ENCODE peak calls at places on chromosomes 1 and 21, in seven cellular contexts. H is adipocyte, R is NT2/D1, L is fibroblast of lung, B is colonic mucosa, F is SK-N-SH, I is neural progenitor cell. Y is an unnamed sample.

GRCh38 chr1:231934797-231935196 is 308.2 kb downstream of the DISC1 start:
- DNase-seq in H (peak), R (no peak), L (peak), B (peak), F (no peak), I (peak), Y (no peak)

GRCh38 chr1:2014726-2015382 is 4.3 kb upstream of the GABRD start:
- DNase-seq in H (no peak), R (no peak), L (peak), B (no peak), F (no peak), I (no peak), Y (no peak)

GRCh38 chr21:42262826-42263225 is 43.9 kb downstream of the ABCG1 start:
- DNase-seq in H (no peak), R (no peak), L (no peak), B (peak), F (peak), I (no peak), Y (no peak)

GRCh38 chr1:163168053-163168452 is 34.7 kb downstream of the RGS5 start:
- DNase-seq in H (peak), R (no peak), L (peak), B (no peak), F (no peak), I (no peak), Y (no peak)

GRCh38 chr1:77413541-77414335 is 131.9 kb downstream of the AK5 start:
- DNase-seq in H (no peak), R (no peak), L (no peak), B (no peak), F (no peak), I (no peak), Y (no peak)

GRCh38 chr1:147641695-147642592 is 28.4 kb downstream of the ACP6 start:
- DNase-seq in H (peak), R (peak), L (peak), B (peak), F (peak), I (peak), Y (no peak)

GRCh38 chr1:201295861-201296260 is 12.6 kb downstream of the PKP1 start:
- DNase-seq in H (peak), R (no peak), L (peak), B (no peak), F (no peak), I (no peak), Y (no peak)

GRCh38 chr1:156581661-156582387 is 2.3 kb downstream of the TTC24 start:
- DNase-seq in H (no peak), R (no peak), L (no peak), B (no peak), F (no peak), I (no peak), Y (no peak)

GRCh38 chr1:202214089-202214843 is 20.7 kb downstream of the LGR6 start:
- DNase-seq in H (no peak), R (no peak), L (no peak), B (no peak), F (peak), I (peak), Y (peak)

GRCh38 chr1:234985531-234986294 is 142.9 kb downstream of the TOMM20 start:
- DNase-seq in H (no peak), R (no peak), L (no peak), B (no peak), F (no peak), I (no peak), Y (no peak)

GRCh38 chr21:45923146-45923545 is 58.4 kb upstream of the COL6A1 start:
- DNase-seq in H (peak), R (peak), L (peak), B (peak), F (peak), I (peak), Y (peak)

DNA sequence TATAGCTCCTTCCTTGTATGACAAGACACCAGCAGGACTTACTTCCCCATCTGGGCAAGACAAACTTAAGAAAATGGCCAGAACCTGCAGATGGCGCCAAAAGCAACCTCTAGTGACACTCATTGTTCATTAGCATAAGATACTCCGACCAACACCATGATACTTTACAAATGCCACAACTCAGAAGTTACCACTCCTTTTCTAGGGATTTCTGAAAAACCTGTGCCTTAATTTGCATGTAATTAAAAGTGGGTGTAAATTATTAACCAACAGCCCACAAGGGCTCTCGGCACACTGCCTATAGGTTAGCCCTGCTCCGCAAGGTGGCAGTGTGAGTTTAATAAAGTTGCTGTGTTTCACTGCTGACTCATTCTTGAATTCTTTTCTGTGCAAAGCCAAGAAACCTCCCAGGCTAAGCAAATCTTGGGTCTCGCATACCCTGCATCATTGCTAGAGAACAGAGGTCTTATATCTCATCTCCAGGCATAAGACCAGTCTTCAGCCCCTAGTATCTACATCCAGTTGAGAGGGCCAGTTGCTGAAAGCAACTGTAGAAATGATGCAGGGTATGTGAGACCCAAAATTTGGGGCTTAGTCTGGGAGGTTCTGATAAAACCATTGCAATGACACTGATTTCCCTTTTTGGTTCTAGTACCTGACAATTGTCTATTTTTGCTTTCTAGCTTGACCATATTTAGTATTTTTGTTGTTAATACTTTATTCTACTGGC is 86.4 kb downstream of the FAF1 start:
- DNase-seq in H (peak), R (peak), L (peak), B (peak), F (peak), I (peak), Y (peak)
- H3K9ac ChIP-seq in H (no peak), R (no peak), L (no peak), B (no peak), F (no peak), I (no peak), Y (no peak)

DNA sequence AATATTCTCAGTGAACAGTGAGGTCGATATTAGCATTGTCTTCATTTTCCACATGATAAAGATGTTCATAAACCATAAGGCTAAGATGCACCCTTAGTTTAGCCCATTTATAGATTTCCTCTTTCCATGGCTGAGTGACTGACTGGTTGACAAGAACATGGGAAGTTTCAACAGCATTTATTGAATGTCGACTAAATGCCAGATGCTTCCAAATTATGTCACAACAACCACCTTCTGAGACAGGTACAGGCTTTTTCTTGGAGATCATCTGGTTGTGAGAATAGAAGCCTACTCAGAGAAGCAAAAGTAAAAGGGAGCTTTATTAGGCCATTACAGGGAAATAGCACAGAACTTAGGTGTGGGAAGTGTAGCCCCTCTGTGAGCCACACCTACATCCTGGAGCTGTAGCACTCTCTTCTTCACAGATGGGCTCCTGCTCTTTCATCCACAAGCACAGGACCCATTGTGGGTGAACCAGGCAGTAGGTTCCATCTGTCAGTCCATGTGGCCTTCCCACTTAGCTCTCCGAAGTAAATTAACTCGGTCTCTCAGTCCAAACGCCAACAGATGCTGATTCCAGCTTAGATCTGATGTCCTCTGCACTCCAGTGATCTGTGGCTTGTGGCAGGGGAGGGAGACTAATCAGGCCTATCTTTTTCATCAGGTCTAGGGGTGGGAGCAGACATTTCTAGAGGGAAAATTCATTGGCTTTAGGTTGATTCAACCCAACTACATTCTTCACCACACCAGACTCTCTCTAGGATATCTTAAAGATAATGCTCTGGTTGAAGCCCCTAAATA is 14.3 kb downstream of the ATP2B4 start:
- DNase-seq in H (no peak), R (no peak), L (no peak), B (no peak), F (peak), I (no peak), Y (no peak)
- H3K9ac ChIP-seq in H (no peak), R (no peak), L (no peak), B (no peak), F (no peak), I (no peak), Y (no peak)

GRCh38 chr1:89553195-89553584 is 28.6 kb downstream of the LRRC8B start:
- DNase-seq in H (no peak), R (no peak), L (no peak), B (no peak), F (no peak), I (no peak), Y (no peak)
- H3K9ac ChIP-seq in H (peak), R (no peak), L (no peak), B (no peak), F (no peak), I (no peak), Y (no peak)

GRCh38 chr1:110292031-110292300 is 47.2 kb upstream of the RBM15 start:
- DNase-seq in H (no peak), R (no peak), L (no peak), B (no peak), F (no peak), I (no peak), Y (no peak)

GRCh38 chr1:110294308-110294707 is 44.9 kb upstream of the RBM15 start:
- DNase-seq in H (no peak), R (no peak), L (no peak), B (no peak), F (no peak), I (no peak), Y (no peak)

GRCh38 chr1:110293601-110294104 is 45.5 kb upstream of the RBM15 start:
- DNase-seq in H (no peak), R (no peak), L (no peak), B (no peak), F (no peak), I (no peak), Y (no peak)

GRCh38 chr1:110292327-110292741 is 46.8 kb upstream of the RBM15 start:
- DNase-seq in H (peak), R (no peak), L (peak), B (peak), F (no peak), I (no peak), Y (no peak)

DNA sequence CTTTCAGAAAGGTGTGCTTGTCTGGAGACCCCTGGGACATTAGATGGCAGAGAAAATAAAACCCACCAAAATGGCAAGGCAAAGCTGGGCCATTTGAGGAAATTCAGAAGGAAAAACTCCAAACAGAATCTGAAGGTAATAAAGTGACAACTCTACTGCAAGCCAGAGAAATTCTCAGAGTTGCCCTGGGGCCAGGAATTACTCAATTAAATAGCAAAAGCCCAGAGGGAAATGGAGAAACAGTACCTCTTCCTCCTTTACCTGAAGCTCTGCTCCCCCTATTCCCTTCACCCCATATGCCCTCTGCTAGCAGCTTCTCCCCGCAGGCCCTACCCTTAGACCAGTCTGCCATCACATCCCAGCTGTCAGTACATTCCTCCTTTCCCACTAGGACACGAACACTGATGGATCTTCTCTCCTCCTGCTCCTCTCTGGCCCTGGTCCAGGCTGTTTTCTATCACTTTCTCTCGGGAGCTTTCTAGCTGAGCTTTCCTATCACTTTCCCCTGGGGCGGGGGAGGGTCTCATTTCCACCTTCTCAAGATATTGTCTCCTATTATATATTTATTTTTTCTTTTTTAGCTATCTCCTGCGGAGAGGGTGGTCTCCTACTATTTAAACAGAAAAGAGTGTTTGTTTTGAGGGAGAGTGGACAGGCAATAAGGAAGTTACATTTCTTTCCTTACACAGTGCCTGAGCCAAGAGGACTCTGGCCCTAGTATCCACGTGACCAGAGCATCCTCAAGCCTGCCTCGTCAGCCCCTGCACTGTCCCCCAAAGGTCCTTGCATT is 47.7 kb upstream of the RBM15 start:
- DNase-seq in H (peak), R (no peak), L (no peak), B (peak), F (no peak), I (no peak), Y (no peak)
- H3K9ac ChIP-seq in H (no peak), R (no peak), L (no peak), B (no peak), F (no peak), I (no peak), Y (no peak)

GRCh38 chr1:59046730-59047157 is 250.2 kb upstream of the FGGY start:
- DNase-seq in H (peak), R (no peak), L (no peak), B (no peak), F (no peak), I (no peak), Y (no peak)
- H3K9ac ChIP-seq in H (no peak), R (no peak), L (no peak), B (no peak), F (no peak), I (no peak), Y (no peak)

DNA sequence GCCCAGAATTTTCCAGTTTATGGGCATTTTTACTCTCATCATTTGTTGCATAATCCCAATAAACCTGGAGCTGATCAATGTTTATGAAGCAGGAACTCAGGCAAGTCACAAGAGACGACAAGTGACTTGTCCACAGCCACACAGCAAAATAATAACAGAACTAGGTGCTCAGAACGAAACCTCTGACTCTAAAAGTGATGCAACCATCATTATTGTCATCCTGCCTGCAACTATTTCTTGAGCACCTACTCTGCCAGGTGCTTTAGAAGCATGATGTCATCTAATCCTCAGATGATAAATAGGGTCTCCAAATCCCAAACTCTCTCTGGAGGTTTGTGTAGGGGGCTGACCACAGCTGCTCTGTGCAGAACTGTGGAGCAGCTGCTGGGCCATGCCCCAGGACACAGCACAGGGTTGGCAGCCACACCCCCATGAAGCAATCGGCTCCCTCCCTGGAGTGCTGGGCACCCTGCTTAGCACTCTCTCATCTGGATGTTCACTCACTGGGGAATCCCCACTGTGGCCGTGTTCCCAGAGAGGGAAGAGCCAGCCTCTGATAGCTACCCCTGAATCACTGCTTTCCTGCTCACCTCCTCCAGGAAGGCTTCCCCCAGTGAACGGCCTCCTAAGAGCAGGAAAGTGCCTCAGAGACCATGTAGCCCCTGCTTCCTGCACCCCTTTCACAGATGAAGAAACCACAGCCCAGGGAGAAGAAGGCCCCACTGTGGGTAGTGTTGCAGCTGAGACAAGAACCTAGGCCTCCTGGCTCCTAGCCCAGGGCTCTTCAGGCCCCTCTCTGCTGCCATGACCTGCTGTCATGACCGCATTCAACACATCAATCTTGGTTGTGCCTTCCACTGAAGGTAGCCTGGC is 2.1 kb downstream of the TTC22 start:
- DNase-seq in H (peak), R (no peak), L (no peak), B (peak), F (no peak), I (no peak), Y (no peak)
- H3K9ac ChIP-seq in H (no peak), R (no peak), L (no peak), B (peak), F (no peak), I (no peak), Y (no peak)

GRCh38 chr1:63821650-63822049 is 47.8 kb downstream of the ROR1 start:
- DNase-seq in H (peak), R (no peak), L (peak), B (no peak), F (no peak), I (no peak), Y (no peak)

GRCh38 chr1:63824386-63824898 is 50.6 kb downstream of the ROR1 start:
- DNase-seq in H (no peak), R (no peak), L (no peak), B (no peak), F (no peak), I (no peak), Y (no peak)

GRCh38 chr1:63825111-63825510 is 51.3 kb downstream of the ROR1 start:
- DNase-seq in H (no peak), R (no peak), L (no peak), B (no peak), F (no peak), I (no peak), Y (no peak)

GRCh38 chr1:63819795-63820194 is 46.0 kb downstream of the ROR1 start:
- DNase-seq in H (no peak), R (no peak), L (no peak), B (no peak), F (no peak), I (no peak), Y (no peak)

DNA sequence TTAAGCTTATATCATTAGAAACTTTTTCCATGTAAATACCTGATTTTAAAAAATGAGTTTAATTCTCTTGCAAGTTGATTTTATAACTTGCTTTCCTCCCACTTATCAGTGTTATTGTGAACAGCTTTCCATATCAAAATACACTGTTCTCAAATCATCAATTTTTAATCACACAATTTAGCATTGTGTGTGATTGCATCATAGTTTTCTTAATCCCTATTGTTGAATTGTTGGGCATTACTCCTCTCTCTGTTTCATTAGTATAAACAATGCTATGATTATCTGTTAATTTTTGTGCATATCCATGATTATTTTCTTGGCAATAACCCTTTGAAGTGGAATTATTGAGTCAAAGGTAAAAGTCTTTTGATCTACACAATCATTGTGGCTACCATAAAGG is 48.7 kb downstream of the ROR1 start:
- DNase-seq in H (no peak), R (no peak), L (no peak), B (no peak), F (no peak), I (no peak), Y (no peak)
- H3K9ac ChIP-seq in H (no peak), R (no peak), L (no peak), B (no peak), F (no peak), I (no peak), Y (no peak)

DNA sequence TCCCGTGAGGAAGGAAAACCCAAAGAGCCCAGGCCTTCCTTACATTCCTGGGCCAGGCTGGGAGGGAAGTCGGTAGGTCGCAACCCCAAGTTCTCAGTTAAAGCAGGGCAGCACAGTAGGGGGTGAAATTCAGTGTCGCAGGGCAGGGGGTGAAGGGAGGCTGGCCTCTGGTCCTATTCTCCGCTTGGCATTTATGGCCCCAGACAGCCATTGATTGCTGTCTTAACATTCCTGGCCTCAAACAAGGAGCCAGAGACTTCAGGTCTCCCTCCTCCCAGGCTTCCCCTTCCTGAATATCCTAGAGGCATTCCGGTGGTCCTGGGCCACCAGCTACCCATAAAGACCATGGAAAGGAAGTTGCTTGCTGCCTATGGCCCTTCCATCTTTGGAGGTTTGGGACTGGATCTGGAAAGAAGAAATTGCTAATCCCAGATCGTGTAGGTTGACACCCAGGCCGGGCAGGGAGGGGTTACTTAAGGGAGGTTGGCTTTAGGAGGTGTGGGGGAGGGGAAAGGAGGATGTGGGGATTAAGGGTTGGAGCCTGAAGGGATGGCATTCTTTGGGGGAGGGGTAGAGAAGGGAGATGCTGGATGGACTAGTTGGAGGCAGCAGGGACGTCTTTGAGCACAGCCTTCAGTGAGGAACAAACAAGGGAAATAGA is 1.7 kb downstream of the LIN28A start:
- DNase-seq in H (no peak), R (peak), L (no peak), B (no peak), F (no peak), I (peak), Y (peak)
- H3K9ac ChIP-seq in H (no peak), R (peak), L (no peak), B (no peak), F (no peak), I (peak), Y (peak)